ENCODE peak calls at places on chromosomes 11 and 22, in five cellular contexts. One of them, this sample, is unnamed.

GRCh38 chr11:113655771-113656170 is 50.3 kb downstream of the TMPRSS5 start:
- DNase-seq in cardiac muscle cell: no peak
- DNase-seq in body of pancreas: no peak
- DNase-seq in psoas muscle: no peak
- DNase-seq in foreskin fibroblast: no peak
- DNase-seq in this sample: no peak

GRCh38 chr11:115920841-115921480 is 416.7 kb upstream of the CADM1 start:
- DNase-seq in body of pancreas: no peak
- DNase-seq in psoas muscle: no peak
- DNase-seq in cardiac muscle cell: no peak
- DNase-seq in foreskin fibroblast: no peak
- DNase-seq in this sample: no peak

GRCh38 chr22:32473388-32473952 is 1.1 kb upstream of the FBXO7 start:
- DNase-seq in psoas muscle: no peak
- DNase-seq in body of pancreas: no peak
- DNase-seq in foreskin fibroblast: peak
- DNase-seq in cardiac muscle cell: peak
- DNase-seq in this sample: no peak

GRCh38 chr11:74000770-74001169 is 8.1 kb downstream of the UCP3 start:
- DNase-seq in foreskin fibroblast: no peak
- DNase-seq in body of pancreas: no peak
- DNase-seq in cardiac muscle cell: no peak
- DNase-seq in psoas muscle: no peak
- DNase-seq in this sample: no peak

GRCh38 chr11:20451568-20451967 is 64.1 kb downstream of the PRMT3 start:
- DNase-seq in psoas muscle: no peak
- DNase-seq in foreskin fibroblast: peak
- DNase-seq in cardiac muscle cell: peak
- DNase-seq in body of pancreas: no peak
- DNase-seq in this sample: no peak

GRCh38 chr11:102476812-102477211 is 24.2 kb upstream of the TMEM123 start:
- DNase-seq in foreskin fibroblast: no peak
- DNase-seq in body of pancreas: peak
- DNase-seq in cardiac muscle cell: peak
- DNase-seq in psoas muscle: no peak
- DNase-seq in this sample: no peak

GRCh38 chr11:134260503-134260902 is 7.1 kb downstream of the ACAD8 start:
- DNase-seq in cardiac muscle cell: no peak
- DNase-seq in psoas muscle: no peak
- DNase-seq in foreskin fibroblast: no peak
- DNase-seq in body of pancreas: no peak
- DNase-seq in this sample: no peak

GRCh38 chr11:72430743-72431570 is 3.4 kb downstream of the CLPB start:
- DNase-seq in foreskin fibroblast: peak
- DNase-seq in psoas muscle: no peak
- DNase-seq in body of pancreas: peak
- DNase-seq in cardiac muscle cell: peak
- DNase-seq in this sample: no peak

GRCh38 chr11:19429108-19429760 is 188.5 kb upstream of the E2F8 start:
- DNase-seq in foreskin fibroblast: no peak
- DNase-seq in body of pancreas: peak
- DNase-seq in cardiac muscle cell: no peak
- DNase-seq in psoas muscle: no peak
- DNase-seq in this sample: no peak

GRCh38 chr11:44345781-44346180 is 35.8 kb upstream of the ALX4 start:
- DNase-seq in foreskin fibroblast: no peak
- DNase-seq in psoas muscle: no peak
- DNase-seq in body of pancreas: no peak
- DNase-seq in cardiac muscle cell: no peak
- DNase-seq in this sample: no peak

GRCh38 chr22:50446708-50447575 is 27.9 kb downstream of the SBF1 start:
- DNase-seq in psoas muscle: no peak
- DNase-seq in body of pancreas: no peak
- DNase-seq in foreskin fibroblast: no peak
- DNase-seq in cardiac muscle cell: no peak
- DNase-seq in this sample: no peak

GRCh38 chr22:24128024-24128423 is 53.3 kb upstream of the SUSD2 start:
- DNase-seq in psoas muscle: no peak
- DNase-seq in body of pancreas: no peak
- DNase-seq in foreskin fibroblast: no peak
- DNase-seq in cardiac muscle cell: no peak
- DNase-seq in this sample: no peak

GRCh38 chr11:3016861-3017260 is 24.7 kb upstream of the NAP1L4 start:
- DNase-seq in cardiac muscle cell: no peak
- DNase-seq in body of pancreas: no peak
- DNase-seq in foreskin fibroblast: no peak
- DNase-seq in psoas muscle: no peak
- DNase-seq in this sample: no peak

DNA sequence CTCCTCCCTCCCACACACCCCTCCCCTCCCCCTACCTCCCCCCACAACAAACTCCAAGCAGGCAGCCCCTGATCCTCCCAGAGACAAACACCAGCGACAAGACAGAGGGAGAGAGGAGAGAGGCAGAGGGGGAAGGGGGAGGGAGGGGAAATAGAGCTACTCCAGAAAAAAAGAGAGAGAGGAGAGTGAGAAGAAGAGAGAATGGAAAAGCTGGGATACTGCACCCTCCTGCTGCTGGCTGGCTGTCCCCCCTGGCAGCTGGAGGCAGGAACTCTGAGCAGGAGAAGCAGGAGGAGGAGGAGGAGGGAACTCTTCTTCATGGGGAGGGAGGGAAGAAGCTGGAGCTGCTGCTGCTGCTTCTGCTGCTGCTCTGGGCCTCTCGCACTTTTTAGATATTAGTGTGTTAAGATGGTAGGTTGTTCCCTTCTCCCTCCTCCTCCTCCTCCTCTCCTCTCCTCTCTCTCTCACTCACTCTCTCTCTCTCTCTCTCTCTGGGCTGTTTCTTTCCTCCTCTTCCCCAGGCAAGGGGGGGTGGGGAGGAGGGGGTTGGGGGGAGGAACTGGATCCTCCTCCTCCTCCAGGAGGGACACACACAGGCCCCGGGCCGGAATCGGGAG is 435 bp downstream of the PHF21A start:
- DNase-seq in cardiac muscle cell: peak
- DNase-seq in body of pancreas: peak
- DNase-seq in foreskin fibroblast: no peak
- DNase-seq in psoas muscle: peak
- DNase-seq in this sample: no peak
- TF ChIP-seq CTCF in cardiac muscle cell: no peak
- TF ChIP-seq CTCF in body of pancreas: no peak
- TF ChIP-seq CTCF in foreskin fibroblast: no peak
- TF ChIP-seq CTCF in psoas muscle: no peak
- TF ChIP-seq CTCF in this sample: no peak

GRCh38 chr11:121449123-121449522 is 3.0 kb upstream of the SORL1 start:
- DNase-seq in foreskin fibroblast: no peak
- DNase-seq in cardiac muscle cell: no peak
- DNase-seq in psoas muscle: no peak
- DNase-seq in body of pancreas: no peak
- DNase-seq in this sample: no peak

GRCh38 chr11:121448431-121448941 is 3.6 kb upstream of the SORL1 start:
- DNase-seq in cardiac muscle cell: no peak
- DNase-seq in psoas muscle: no peak
- DNase-seq in foreskin fibroblast: no peak
- DNase-seq in body of pancreas: no peak
- DNase-seq in this sample: no peak

GRCh38 chr11:121445071-121445768 is 6.9 kb upstream of the SORL1 start:
- DNase-seq in psoas muscle: no peak
- DNase-seq in body of pancreas: no peak
- DNase-seq in foreskin fibroblast: no peak
- DNase-seq in cardiac muscle cell: no peak
- DNase-seq in this sample: no peak

GRCh38 chr11:121444508-121444907 is 7.6 kb upstream of the SORL1 start:
- DNase-seq in cardiac muscle cell: no peak
- DNase-seq in body of pancreas: no peak
- DNase-seq in foreskin fibroblast: no peak
- DNase-seq in psoas muscle: no peak
- DNase-seq in this sample: no peak

GRCh38 chr11:121446752-121447156 is 5.4 kb upstream of the SORL1 start:
- DNase-seq in cardiac muscle cell: peak
- DNase-seq in foreskin fibroblast: peak
- DNase-seq in body of pancreas: no peak
- DNase-seq in psoas muscle: no peak
- DNase-seq in this sample: no peak
- TF ChIP-seq CTCF in cardiac muscle cell: peak
- TF ChIP-seq CTCF in foreskin fibroblast: no peak
- TF ChIP-seq CTCF in body of pancreas: no peak
- TF ChIP-seq CTCF in psoas muscle: no peak
- TF ChIP-seq CTCF in this sample: no peak

DNA sequence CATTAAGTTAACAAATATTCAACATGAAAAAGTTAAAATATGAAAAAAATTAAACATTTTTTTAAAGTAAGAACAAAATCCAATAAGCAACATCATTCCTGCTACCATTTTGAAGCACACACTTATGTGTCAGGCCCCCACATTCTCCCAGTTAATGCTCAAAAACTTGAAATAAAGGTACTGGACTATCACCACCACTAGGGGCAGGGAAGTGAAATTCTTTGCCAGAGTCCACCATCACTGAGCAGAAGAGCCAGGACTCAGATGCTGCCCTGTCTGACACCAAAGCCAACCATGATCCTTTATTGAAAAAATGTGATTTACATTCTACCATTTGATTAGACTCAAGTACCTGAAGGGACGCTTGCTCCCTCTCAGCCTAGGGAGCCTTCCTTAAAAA is 39.1 kb downstream of the PITPNB start:
- DNase-seq in body of pancreas: no peak
- DNase-seq in foreskin fibroblast: no peak
- DNase-seq in cardiac muscle cell: peak
- DNase-seq in psoas muscle: no peak
- DNase-seq in this sample: no peak
- TF ChIP-seq CTCF in body of pancreas: peak
- TF ChIP-seq CTCF in foreskin fibroblast: peak
- TF ChIP-seq CTCF in cardiac muscle cell: peak
- TF ChIP-seq CTCF in psoas muscle: peak
- TF ChIP-seq CTCF in this sample: peak

DNA sequence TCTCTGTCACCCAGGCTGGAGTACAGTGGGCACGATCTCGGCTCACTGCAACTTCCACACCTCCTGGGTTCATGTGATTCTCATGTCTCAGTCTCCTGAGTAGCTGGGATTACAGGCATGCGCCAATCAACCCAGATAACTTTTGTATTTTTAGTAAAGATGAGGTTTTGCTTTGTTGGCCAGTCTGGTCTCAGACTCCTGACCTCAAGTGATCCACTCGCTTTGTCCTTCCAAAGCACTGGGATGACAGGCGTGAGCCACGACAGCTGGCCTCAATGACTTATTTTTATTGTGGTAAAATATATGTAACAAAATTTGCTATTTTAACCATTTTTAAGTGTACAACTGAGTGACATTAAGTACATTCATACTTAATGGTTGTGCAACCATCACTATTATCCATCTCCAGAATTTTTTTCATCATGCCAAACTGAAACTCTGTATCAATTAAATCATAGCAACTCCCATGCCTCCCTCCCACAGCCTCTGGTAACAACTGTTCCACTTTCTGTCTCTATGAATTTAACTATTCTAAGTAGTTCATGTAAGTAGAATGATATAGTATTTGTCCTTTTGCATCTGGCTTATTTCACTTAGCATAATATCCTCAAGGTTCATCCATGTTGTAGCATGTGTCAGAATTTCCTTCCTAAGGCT is 50.7 kb upstream of the CWF19L2 start:
- DNase-seq in foreskin fibroblast: no peak
- DNase-seq in cardiac muscle cell: no peak
- DNase-seq in psoas muscle: no peak
- DNase-seq in body of pancreas: no peak
- DNase-seq in this sample: no peak
- TF ChIP-seq CTCF in foreskin fibroblast: no peak
- TF ChIP-seq CTCF in cardiac muscle cell: no peak
- TF ChIP-seq CTCF in psoas muscle: no peak
- TF ChIP-seq CTCF in body of pancreas: no peak
- TF ChIP-seq CTCF in this sample: no peak

GRCh38 chr11:17655682-17656081 is 63.7 kb upstream of the MYOD1 start:
- DNase-seq in foreskin fibroblast: no peak
- DNase-seq in body of pancreas: no peak
- DNase-seq in cardiac muscle cell: no peak
- DNase-seq in psoas muscle: no peak
- DNase-seq in this sample: no peak
- TF ChIP-seq CTCF in foreskin fibroblast: no peak
- TF ChIP-seq CTCF in body of pancreas: no peak
- TF ChIP-seq CTCF in cardiac muscle cell: no peak
- TF ChIP-seq CTCF in psoas muscle: no peak
- TF ChIP-seq CTCF in this sample: no peak

DNA sequence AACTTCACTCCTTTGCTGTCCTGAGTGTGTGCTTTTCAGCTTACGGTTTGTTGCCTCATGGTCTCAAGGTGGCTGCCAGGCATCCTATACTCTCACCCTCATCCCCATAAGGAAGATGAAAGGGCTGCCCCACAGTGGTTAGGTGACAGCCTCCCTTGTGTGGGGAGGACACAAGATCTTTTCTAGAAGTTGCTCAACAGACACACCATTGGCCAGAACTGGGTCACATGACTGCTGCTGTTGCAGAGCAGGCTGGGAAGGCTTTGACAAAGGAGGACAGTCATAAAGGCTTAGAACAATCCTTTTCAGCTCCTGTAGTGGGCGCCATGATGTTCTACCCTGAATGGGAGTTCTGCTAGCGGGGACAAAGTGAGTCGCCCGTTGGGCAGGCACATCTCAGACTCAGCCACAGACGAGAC is 69.7 kb upstream of the RASD2 start:
- DNase-seq in cardiac muscle cell: no peak
- DNase-seq in foreskin fibroblast: no peak
- DNase-seq in body of pancreas: no peak
- DNase-seq in psoas muscle: no peak
- DNase-seq in this sample: no peak
- TF ChIP-seq CTCF in cardiac muscle cell: no peak
- TF ChIP-seq CTCF in foreskin fibroblast: no peak
- TF ChIP-seq CTCF in body of pancreas: no peak
- TF ChIP-seq CTCF in psoas muscle: no peak
- TF ChIP-seq CTCF in this sample: no peak

DNA sequence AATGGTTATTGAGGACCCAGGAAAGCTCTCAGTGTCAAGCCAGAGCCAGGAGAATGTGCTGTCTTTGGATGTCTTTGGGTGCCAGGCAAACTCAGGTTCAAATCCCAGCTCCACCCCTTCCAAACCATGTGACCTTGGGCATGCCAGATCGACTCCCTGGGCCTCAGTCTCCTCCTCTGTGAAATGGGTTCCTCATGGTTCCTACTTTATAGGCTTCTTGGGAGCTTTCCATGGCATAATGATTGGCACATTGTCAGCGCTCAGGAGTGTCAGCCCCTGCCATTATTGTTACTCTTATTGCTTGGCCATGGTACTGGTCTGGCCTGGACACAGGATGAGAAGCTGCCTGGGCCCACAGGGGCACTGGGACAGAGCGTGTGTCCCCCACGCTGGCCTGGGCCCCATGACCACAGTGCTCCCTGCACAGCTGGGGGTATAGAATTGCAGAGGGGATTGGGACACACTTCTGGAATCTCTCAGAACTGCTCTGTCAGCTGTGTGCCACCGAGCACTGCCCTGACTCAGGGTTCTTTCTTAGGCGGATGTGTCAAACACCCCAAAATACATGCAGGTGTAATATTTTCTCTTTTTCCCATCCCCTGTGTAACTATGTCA is 37.6 kb upstream of the CRYBB3 start:
- DNase-seq in psoas muscle: peak
- DNase-seq in foreskin fibroblast: no peak
- DNase-seq in cardiac muscle cell: no peak
- DNase-seq in body of pancreas: no peak
- DNase-seq in this sample: no peak
- TF ChIP-seq CTCF in psoas muscle: no peak
- TF ChIP-seq CTCF in foreskin fibroblast: no peak
- TF ChIP-seq CTCF in cardiac muscle cell: no peak
- TF ChIP-seq CTCF in body of pancreas: no peak
- TF ChIP-seq CTCF in this sample: no peak

GRCh38 chr11:121534131-121535093 is 81.6 kb upstream of the SORL1-AS1 start:
- DNase-seq in cardiac muscle cell: peak
- DNase-seq in body of pancreas: peak
- DNase-seq in foreskin fibroblast: peak
- DNase-seq in psoas muscle: no peak
- DNase-seq in this sample: no peak
- TF ChIP-seq CTCF in cardiac muscle cell: peak
- TF ChIP-seq CTCF in body of pancreas: peak
- TF ChIP-seq CTCF in foreskin fibroblast: peak
- TF ChIP-seq CTCF in psoas muscle: peak
- TF ChIP-seq CTCF in this sample: no peak